ENCODE peak calls at places on chromosomes 16 and 17, in seven cellular contexts. K is OCI-LY7, Y is left ventricle myocardium inferior, N is fibroblast of lung, W is right atrium auricular region, O is PC-3, G is ovary. F is an unnamed sample. For H3K4me1 and H3K9me3, the result is how much of the 10 kb centered on the place peaks cover.

GRCh38 chr17:74785096-74785980 is 9.2 kb upstream of the NAT9 start:
- DNase-seq in K (no peak), Y (no peak), N (no peak), W (no peak), O (no peak), G (no peak), F (no peak)

GRCh38 chr17:75753514-75754377 is 11.2 kb downstream of the GALK1 start:
- DNase-seq in K (peak), Y (peak), N (peak), W (no peak), O (no peak), G (peak), F (peak)

GRCh38 chr16:9092282-9092962 is 978 bp downstream of the HAPSTR1 start:
- DNase-seq in K (peak), Y (peak), N (no peak), W (no peak), O (no peak), G (peak), F (peak)

GRCh38 chr17:77314601-77315000 is 173.8 kb downstream of the SEC14L1 start:
- DNase-seq in K (no peak), Y (no peak), N (no peak), W (no peak), O (no peak), G (peak), F (no peak)

GRCh38 chr16:2004795-2005517 is 4.7 kb downstream of the ZNF598 start:
- DNase-seq in K (no peak), Y (no peak), N (no peak), W (no peak), O (no peak), G (peak), F (no peak)

GRCh38 chr17:49571283-49571682 is 4.4 kb upstream of the NXPH3 start:
- DNase-seq in K (no peak), Y (no peak), N (no peak), W (no peak), O (no peak), G (no peak), F (no peak)

GRCh38 chr16:46690281-46691178 is 1.1 kb downstream of the ORC6 start:
- DNase-seq in K (peak), Y (no peak), N (peak), W (no peak), O (peak), G (no peak), F (peak)

GRCh38 chr17:80760501-80760900 is 215.9 kb downstream of the RPTOR start:
- DNase-seq in K (peak), Y (no peak), N (no peak), W (no peak), O (peak), G (no peak), F (no peak)

GRCh38 chr17:32191306-32191705 is 49.0 kb downstream of the RHOT1 start:
- DNase-seq in K (no peak), Y (no peak), N (peak), W (no peak), O (peak), G (no peak), F (peak)

GRCh38 chr16:55640714-55641327 is 15.0 kb upstream of the SLC6A2 start:
- DNase-seq in K (no peak), Y (no peak), N (no peak), W (no peak), O (no peak), G (no peak), F (no peak)

GRCh38 chr17:77875051-77875780 is 83.3 kb upstream of the TNRC6C start:
- DNase-seq in K (no peak), Y (no peak), N (peak), W (no peak), O (no peak), G (no peak), F (peak)

GRCh38 chr16:15967223-15967546 is 17.8 kb downstream of the ABCC1 start:
- DNase-seq in K (no peak), Y (no peak), N (peak), W (no peak), O (no peak), G (no peak), F (no peak)

GRCh38 chr17:76753061-76753961 is 15.4 kb downstream of the MFSD11 start:
- DNase-seq in K (peak), Y (no peak), N (no peak), W (no peak), O (peak), G (no peak), F (no peak)

GRCh38 chr16:11136600-11136999 is 119.4 kb downstream of the SOCS1 start:
- DNase-seq in K (no peak), Y (peak), N (peak), W (no peak), O (peak), G (no peak), F (peak)

GRCh38 chr16:17230932-17231581 is 239.7 kb downstream of the XYLT1 start:
- DNase-seq in K (no peak), Y (no peak), N (no peak), W (no peak), O (no peak), G (no peak), F (no peak)

GRCh38 chr16:72895951-72896350 is 152.0 kb downstream of the ZFHX3 start:
- DNase-seq in K (no peak), Y (no peak), N (no peak), W (no peak), O (no peak), G (no peak), F (no peak)

GRCh38 chr17:6523330-6523729 is 33.0 kb downstream of the PITPNM3 start:
- DNase-seq in K (no peak), Y (no peak), N (peak), W (no peak), O (peak), G (no peak), F (no peak)

GRCh38 chr17:61443475-61443882 is 8.7 kb upstream of the TBX4 start:
- DNase-seq in K (no peak), Y (no peak), N (no peak), W (no peak), O (no peak), G (no peak), F (no peak)

GRCh38 chr17:12507046-12507445 is 158.6 kb upstream of the MYOCD start:
- DNase-seq in K (no peak), Y (no peak), N (no peak), W (no peak), O (no peak), G (no peak), F (no peak)

GRCh38 chr16:53821957-53822625 is 118.1 kb downstream of the FTO start:
- DNase-seq in K (no peak), Y (no peak), N (peak), W (no peak), O (peak), G (no peak), F (peak)

GRCh38 chr17:32771396-32771795 is 105.5 kb downstream of the MYO1D start:
- DNase-seq in K (no peak), Y (no peak), N (no peak), W (no peak), O (peak), G (no peak), F (no peak)

GRCh38 chr16:10657925-10658324 is 36.8 kb downstream of the TEKT5 start:
- DNase-seq in K (no peak), Y (no peak), N (no peak), W (no peak), O (no peak), G (no peak), F (no peak)

GRCh38 chr17:57751971-57752905 is 7.1 kb upstream of the CCDC182 start:
- DNase-seq in K (no peak), Y (no peak), N (no peak), W (no peak), O (no peak), G (no peak), F (no peak)

GRCh38 chr17:49022391-49022941 is 25.3 kb downstream of the IGF2BP1 start:
- DNase-seq in K (no peak), Y (no peak), N (peak), W (no peak), O (peak), G (no peak), F (peak)

GRCh38 chr17:49035470-49036269 is 38.5 kb downstream of the IGF2BP1 start:
- DNase-seq in K (peak), Y (peak), N (peak), W (peak), O (peak), G (peak), F (peak)

GRCh38 chr17:50213026-50214015 is 11.9 kb upstream of the COL1A1 start:
- DNase-seq in K (peak), Y (no peak), N (no peak), W (no peak), O (no peak), G (peak), F (no peak)

GRCh38 chr17:44214230-44214494 is 5.3 kb downstream of the UBTF start:
- DNase-seq in K (no peak), Y (no peak), N (no peak), W (no peak), O (no peak), G (no peak), F (no peak)
- H3K4me1 ChIP-seq in K (half or more), Y (under half), N (under half), W (under half), O (under half), G (under half), F (under half)

DNA sequence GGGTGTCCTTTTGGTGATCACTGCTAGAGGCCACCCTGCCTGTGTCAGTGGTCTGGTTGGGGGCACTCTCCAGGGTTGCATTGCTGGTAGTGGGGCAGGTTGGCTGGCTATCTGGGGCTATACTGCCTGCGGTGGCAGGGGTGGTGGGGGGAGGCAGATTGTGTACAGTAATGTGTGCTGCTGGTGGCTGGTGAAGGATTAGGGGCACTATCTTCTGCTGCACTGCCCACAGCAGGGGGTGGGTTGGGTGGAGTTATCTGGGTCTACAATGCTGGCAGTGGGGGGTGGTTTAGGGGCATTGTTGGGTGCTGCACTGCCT is 204.0 kb upstream of the WSB1 start:
- DNase-seq in K (no peak), Y (no peak), N (no peak), W (no peak), O (no peak), G (no peak), F (no peak)
- H3K9me3 ChIP-seq in K (under half), Y (under half), N (under half), W (under half), O (under half), G (under half), F (under half)

GRCh38 chr16:86806181-86806837 is 228.0 kb downstream of the FOXL1 start:
- DNase-seq in K (no peak), Y (no peak), N (no peak), W (no peak), O (no peak), G (no peak), F (no peak)
- H3K4me3 ChIP-seq in K (no peak), Y (no peak), N (no peak), W (no peak), O (no peak), G (no peak), F (no peak)

GRCh38 chr17:41779954-41780353 is 6.6 kb downstream of the JUP start:
- DNase-seq in K (no peak), Y (no peak), N (no peak), W (no peak), O (no peak), G (no peak), F (no peak)
- H3K4me1 ChIP-seq in K (under half), Y (half or more), N (under half), W (half or more), O (under half), G (under half), F (under half)

F was measured in adipocyte.